ENCODE peak calls at places on chromosomes 16 and 17, in ten cellular contexts. W, I, E, R, B, F, Q, C, G and Y are unnamed samples. For H3K4me1, the result is how much of the 10 kb centered on the place peaks cover.

GRCh38 chr16:27977966-27978365 is 85.5 kb downstream of the GSG1L start:
- DNase-seq in W (peak), I (peak), E (peak), R (no peak), B (no peak), F (no peak), Q (no peak), C (no peak), G (no peak), Y (no peak)

GRCh38 chr16:84478172-84478948 is 26.1 kb downstream of the MEAK7 start:
- DNase-seq in W (peak), I (no peak), E (peak), R (no peak), B (no peak), F (peak), Q (no peak), C (no peak), G (no peak), Y (no peak)

GRCh38 chr16:15879255-15879804 is 9.1 kb downstream of the CEP20 start:
- DNase-seq in W (peak), I (no peak), E (peak), R (no peak), B (peak), F (peak), Q (no peak), C (peak), G (no peak), Y (no peak)

GRCh38 chr16:83744521-83744981 is 63.2 kb upstream of the HSBP1 start:
- DNase-seq in W (no peak), I (peak), E (peak), R (no peak), B (peak), F (peak), Q (no peak), C (no peak), G (no peak), Y (no peak)

GRCh38 chr16:11390573-11391495 is 45.6 kb downstream of the RMI2 start:
- DNase-seq in W (peak), I (no peak), E (no peak), R (no peak), B (no peak), F (no peak), Q (no peak), C (no peak), G (no peak), Y (no peak)

GRCh38 chr16:12395266-12395665 is 408.4 kb downstream of the CPPED1 start:
- DNase-seq in W (no peak), I (no peak), E (peak), R (no peak), B (no peak), F (no peak), Q (no peak), C (no peak), G (no peak), Y (no peak)

GRCh38 chr17:77365584-77366186 is 224.9 kb downstream of the SEC14L1 start:
- DNase-seq in W (peak), I (peak), E (peak), R (no peak), B (peak), F (peak), Q (no peak), C (peak), G (no peak), Y (no peak)

GRCh38 chr16:81838794-81839193 is 59.7 kb downstream of the PLCG2 start:
- DNase-seq in W (peak), I (no peak), E (peak), R (no peak), B (peak), F (peak), Q (peak), C (peak), G (no peak), Y (no peak)

DNA sequence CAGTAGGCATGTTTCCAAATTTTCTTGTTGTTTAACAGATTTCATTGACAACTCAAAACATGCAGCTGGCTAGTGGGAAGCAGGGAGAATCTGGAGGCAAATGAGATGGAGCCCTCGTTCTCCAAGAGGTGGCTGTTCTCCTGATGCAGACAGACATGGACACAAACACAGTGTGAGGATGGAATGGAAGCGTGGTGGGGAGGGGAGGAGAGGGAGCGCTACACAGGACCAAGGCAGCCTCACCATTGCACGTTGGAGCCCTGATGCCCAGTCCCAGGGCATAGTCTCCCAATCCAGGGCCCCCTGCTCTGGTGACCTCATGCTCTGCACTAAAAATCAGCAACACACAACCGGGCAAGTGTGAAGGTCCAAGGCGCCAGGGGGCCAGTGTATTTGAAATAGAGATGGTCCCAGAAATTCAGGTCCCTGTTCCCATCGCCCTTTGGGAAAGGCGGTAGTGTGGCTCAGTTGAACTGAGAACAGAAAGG is 31.6 kb downstream of the SMARCE1 start:
- DNase-seq in W (no peak), I (no peak), E (no peak), R (no peak), B (no peak), F (no peak), Q (no peak), C (no peak), G (no peak), Y (no peak)
- H3K4me3 ChIP-seq in W (no peak), I (no peak), E (no peak), R (no peak), B (no peak), F (no peak), Q (peak), C (no peak), G (no peak), Y (peak)

GRCh38 chr17:17751996-17752821 is 71.0 kb downstream of the RAI1 start:
- DNase-seq in W (peak), I (peak), E (peak), R (peak), B (peak), F (peak), Q (peak), C (peak), G (peak), Y (peak)
- H3K4me1 ChIP-seq in W (under half), I (under half), E (under half), R (under half), B (under half), F (half or more), Q (half or more), C (under half), G (half or more), Y (half or more)

DNA sequence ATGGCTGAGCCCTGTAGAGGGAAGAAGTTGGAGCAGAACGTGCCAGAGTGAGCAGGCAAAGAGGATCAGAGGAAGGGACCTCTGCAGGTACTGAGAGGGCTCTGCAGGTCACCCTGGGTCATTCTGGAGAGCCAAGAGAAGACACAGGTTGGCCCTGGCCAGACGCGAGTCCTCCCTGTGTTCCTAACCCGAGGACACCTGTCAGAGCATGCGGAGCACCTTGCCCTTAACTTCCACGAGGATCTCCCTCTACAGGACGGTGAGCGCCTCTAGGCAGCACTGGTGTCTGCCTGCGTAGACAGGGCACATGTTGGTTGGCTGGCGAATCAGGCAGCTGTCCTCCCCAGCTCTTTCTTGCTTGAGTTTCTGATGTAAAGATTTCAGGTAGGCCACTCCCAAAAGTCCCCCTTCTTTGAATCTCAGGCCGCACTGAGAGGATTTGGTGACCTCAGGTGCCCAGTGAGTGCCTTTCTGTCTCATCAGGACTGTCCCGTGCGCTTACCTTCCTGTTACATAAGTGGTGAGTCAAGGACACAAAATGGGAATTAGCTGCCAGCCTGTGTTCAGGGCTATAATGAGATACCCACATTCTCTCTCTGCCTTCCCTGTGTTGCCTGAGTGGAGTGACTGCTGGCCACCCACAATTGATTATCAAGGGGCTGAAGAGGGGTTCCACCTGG is 45.3 kb downstream of the MPRIP start:
- DNase-seq in W (peak), I (no peak), E (no peak), R (no peak), B (no peak), F (no peak), Q (no peak), C (no peak), G (no peak), Y (no peak)
- H3K27ac ChIP-seq in W (peak), I (peak), E (no peak), R (no peak), B (peak), F (no peak), Q (no peak), C (no peak), G (peak), Y (no peak)

DNA sequence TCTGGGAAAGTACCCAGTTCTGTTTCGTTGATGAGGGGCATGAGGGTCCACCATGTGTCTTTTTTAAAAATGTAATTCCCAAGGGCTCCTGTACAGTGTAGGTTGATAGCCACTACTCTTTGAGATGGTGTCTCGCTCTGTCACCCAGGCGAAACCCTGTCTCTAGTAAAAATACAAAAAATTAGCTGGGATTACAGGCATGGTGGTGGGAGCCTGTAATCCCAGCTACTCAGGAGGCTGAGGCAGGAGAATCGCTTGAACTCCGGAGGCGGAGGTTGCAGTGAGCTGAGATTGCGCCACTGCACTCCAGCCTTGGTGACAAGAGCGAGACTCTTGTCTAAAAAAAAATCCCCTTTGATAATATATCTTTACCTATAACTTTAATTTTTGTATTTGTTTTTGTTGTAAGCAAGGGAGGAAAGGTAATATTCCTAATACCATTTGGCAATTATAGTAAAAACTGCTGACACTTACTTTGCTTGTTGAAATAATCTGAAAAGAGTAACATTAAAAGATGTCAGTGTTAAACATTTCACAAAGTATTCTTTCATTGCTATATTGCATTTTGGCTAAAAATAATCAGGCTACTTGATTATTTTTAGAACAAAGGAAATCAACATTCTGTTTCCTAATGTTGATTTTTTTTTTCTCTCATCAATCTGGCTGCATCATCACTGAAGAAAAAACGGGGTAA is 11.8 kb downstream of the KPNA2 start:
- DNase-seq in W (peak), I (no peak), E (no peak), R (no peak), B (no peak), F (no peak), Q (no peak), C (no peak), G (no peak), Y (no peak)
- H3K4me3 ChIP-seq in W (no peak), I (no peak), E (no peak), R (no peak), B (no peak), F (no peak), Q (no peak), C (no peak), G (no peak), Y (no peak)